ENCODE peak calls at places on chromosomes 7 and 10, in six cellular contexts. A is adrenal gland, E is OCI-LY7, B is GM23338, R is mesothelial cell of epicardium, X is lower lobe of right lung. H is an unnamed sample.

GRCh38 chr10:10901906-10902305 is 115.8 kb upstream of the CELF2 start:
- DNase-seq in A (no peak), E (no peak), B (no peak), R (no peak), X (no peak), H (no peak)

GRCh38 chr10:102628451-102628911 is 15.8 kb upstream of the TRIM8 start:
- DNase-seq in A (peak; percentile 91), E (no peak), B (no peak), R (no peak), X (peak; percentile 69), H (no peak)

GRCh38 chr10:112953760-112954159 is 3.7 kb downstream of the TCF7L2 start:
- DNase-seq in A (no peak), E (no peak), B (no peak), R (no peak), X (no peak), H (no peak)

GRCh38 chr7:17584822-17585221 is 286.4 kb downstream of the AHR start:
- DNase-seq in A (no peak), E (no peak), B (no peak), R (no peak), X (no peak), H (no peak)

GRCh38 chr10:74882831-74883230 is 56.4 kb downstream of the KAT6B start:
- DNase-seq in A (no peak), E (no peak), B (no peak), R (no peak), X (no peak), H (no peak)

GRCh38 chr7:108114117-108114841 is 15.9 kb downstream of the LAMB4 start:
- DNase-seq in A (no peak), E (peak; percentile 24), B (peak; percentile 81), R (no peak), X (no peak), H (peak; percentile 48)

GRCh38 chr7:16669581-16669980 is 23.6 kb downstream of the BZW2 start:
- DNase-seq in A (no peak), E (no peak), B (no peak), R (no peak), X (no peak), H (no peak)

GRCh38 chr10:87861953-87862643 is 1.2 kb downstream of the KLLN start:
- DNase-seq in A (peak; percentile 98), E (peak; percentile 99), B (peak; percentile 100), R (peak; percentile 70), X (peak; percentile 99), H (peak; percentile 95)

GRCh38 chr7:35424869-35425495 is 171.1 kb upstream of the TBX20 start:
- DNase-seq in A (peak; percentile 72), E (peak; percentile 68), B (peak; percentile 76), R (no peak), X (peak; percentile 67), H (peak; percentile 71)

GRCh38 chr10:124993345-124993708 is 51.4 kb downstream of the ZRANB1 start:
- DNase-seq in A (no peak), E (no peak), B (no peak), R (no peak), X (no peak), H (no peak)

GRCh38 chr10:124993728-124994451 is 52.0 kb downstream of the ZRANB1 start:
- DNase-seq in A (peak; percentile 55), E (no peak), B (no peak), R (no peak), X (peak; percentile 39), H (no peak)

GRCh38 chr10:124991872-124992271 is 49.9 kb downstream of the ZRANB1 start:
- DNase-seq in A (peak; percentile 45), E (no peak), B (no peak), R (no peak), X (no peak), H (no peak)

GRCh38 chr10:124990671-124991625 is 49.0 kb downstream of the ZRANB1 start:
- DNase-seq in A (peak; percentile 54), E (no peak), B (no peak), R (no peak), X (no peak), H (no peak)

DNA sequence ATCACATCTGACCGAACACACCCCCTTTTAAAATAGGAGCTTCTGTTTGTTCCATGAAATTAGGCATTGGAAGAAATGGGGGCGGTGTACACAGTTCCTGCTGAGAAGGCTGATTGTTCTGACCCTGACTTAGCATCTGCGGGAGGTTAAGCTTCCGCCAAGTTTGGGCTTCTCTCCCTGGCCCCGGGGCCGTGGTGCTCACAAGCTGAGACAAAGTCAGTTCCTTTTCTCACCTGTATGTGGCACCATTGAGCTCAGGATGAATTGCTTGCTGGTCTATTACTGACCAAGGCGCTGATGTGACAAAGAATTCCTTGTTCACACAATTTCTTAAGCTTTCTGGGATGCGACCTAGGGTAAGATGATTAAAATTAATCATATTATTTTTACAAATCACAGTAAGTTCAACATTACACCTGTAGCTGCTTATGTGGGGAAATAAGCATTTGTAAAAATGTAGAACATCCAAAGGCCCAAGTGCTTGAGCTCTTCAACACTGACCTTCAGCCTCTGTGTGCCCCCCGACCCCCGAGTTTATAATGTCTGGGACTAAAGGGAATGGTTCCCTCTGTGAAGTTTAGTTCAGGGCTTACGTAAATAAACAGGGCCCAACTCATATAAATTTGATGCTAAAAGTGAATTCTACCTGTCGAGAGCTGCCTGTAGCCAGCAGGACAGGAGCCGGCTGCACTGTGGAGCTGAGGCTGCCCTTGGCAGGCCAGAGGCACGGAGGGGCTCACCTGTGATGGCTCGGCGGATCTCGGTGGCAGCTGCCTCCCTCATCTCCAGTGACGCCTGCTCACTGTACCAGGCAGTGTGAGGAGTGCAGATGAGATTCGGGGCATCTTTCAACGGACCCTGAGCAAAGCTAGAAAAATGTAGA is 50.8 kb downstream of the ZRANB1 start:
- DNase-seq in A (peak; percentile 92), E (peak; percentile 65), B (peak; percentile 83), R (no peak), X (peak; percentile 51), H (peak; percentile 46)
- TF ChIP-seq CTCF in A (peak; percentile 87), E (peak; percentile 79), B (peak; percentile 64), R (peak; percentile 59), X (peak; percentile 72), H (peak; percentile 62)

GRCh38 chr7:11831383-11831726 is 643 bp downstream of the THSD7A start:
- DNase-seq in A (no peak), E (no peak), B (peak; percentile 15), R (no peak), X (no peak), H (no peak)

GRCh38 chr7:11830004-11830403 is 2.0 kb downstream of the THSD7A start:
- DNase-seq in A (no peak), E (no peak), B (no peak), R (no peak), X (no peak), H (no peak)

GRCh38 chr7:11830582-11831382 is 1.2 kb downstream of the THSD7A start:
- DNase-seq in A (no peak), E (no peak), B (peak; percentile 19), R (no peak), X (no peak), H (no peak)

GRCh38 chr7:11833431-11833830 is 1.4 kb upstream of the THSD7A start:
- DNase-seq in A (no peak), E (no peak), B (no peak), R (no peak), X (no peak), H (no peak)

DNA sequence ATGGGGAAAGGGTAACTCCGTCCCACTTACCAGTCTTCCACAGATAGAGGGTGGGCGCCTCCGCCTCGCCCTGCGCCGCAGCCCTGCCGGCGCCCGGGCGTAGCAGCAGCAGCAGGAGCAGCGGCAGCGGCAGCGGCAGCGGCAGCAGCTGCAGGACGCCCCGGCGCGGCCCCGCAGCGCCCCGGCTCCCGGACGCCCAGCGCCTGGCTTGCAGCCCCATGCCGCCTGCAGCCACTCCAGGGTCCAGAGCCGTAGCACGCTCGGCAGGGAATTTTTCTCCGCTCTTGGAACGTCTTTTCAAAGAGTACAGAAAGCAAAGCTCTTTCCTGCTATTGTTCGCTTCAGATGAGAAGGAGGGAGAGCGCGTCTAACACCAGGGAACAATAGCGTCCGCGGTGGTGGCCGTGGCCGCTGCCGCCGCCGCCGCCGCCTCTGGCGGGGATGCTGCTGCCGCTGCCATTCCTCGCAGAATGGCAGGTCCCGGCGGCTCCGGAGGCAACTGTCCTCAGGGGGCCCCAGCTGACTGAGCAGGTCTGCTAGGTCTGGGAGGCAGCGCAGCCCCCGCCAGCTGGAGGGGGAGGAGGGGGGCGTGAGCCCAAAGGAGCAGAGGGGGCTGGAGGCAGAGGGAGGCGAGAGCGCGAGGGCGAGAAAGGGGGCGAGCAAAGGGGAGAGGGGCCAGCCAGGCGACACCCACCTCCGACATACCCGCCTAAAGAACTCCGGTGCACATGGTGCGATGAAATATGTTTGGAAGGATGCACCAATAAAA is at the start of gene THSD7A:
- DNase-seq in A (peak; percentile 57), E (no peak), B (peak; percentile 71), R (peak; percentile 33), X (peak; percentile 64), H (peak; percentile 1)
- TF ChIP-seq CTCF in A (no peak), E (no peak), B (no peak), R (no peak), X (no peak), H (no peak)

GRCh38 chr7:129825005-129825553 is 127.7 kb downstream of the UBE2H start:
- DNase-seq in A (peak; percentile 74), E (peak; percentile 42), B (peak; percentile 99), R (no peak), X (peak; percentile 77), H (peak; percentile 60)
- TF ChIP-seq CTCF in A (no peak), E (no peak), B (peak; percentile 71), R (no peak), X (no peak), H (no peak)

DNA sequence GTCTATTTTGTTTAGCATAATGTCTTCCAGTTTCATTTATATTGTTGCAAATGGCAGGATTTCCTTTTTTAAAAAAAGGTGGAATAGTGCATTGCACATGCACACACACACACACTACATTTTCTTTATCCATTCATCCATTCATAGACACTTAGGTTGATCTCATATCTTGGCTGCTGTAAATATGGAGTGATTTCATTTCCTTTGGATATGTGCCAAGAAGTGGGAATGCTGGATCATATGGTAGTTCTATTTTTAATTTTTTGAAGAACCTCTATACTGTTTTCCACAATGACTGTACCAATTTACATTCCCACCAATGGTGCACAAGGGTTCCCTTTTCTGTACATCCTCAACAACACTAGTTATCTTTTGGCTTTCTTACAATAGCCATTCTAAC is 68.9 kb downstream of the EBLN1 start:
- DNase-seq in A (no peak), E (no peak), B (no peak), R (no peak), X (no peak), H (no peak)
- TF ChIP-seq CTCF in A (no peak), E (no peak), B (no peak), R (no peak), X (no peak), H (no peak)

GRCh38 chr10:16547973-16548372 is 26.3 kb upstream of the C1QL3 start:
- DNase-seq in A (no peak), E (no peak), B (no peak), R (no peak), X (no peak), H (no peak)

GRCh38 chr10:16545126-16545736 is 23.6 kb upstream of the C1QL3 start:
- DNase-seq in A (no peak), E (peak; percentile 33), B (peak; percentile 73), R (no peak), X (no peak), H (peak; percentile 21)
- TF ChIP-seq CTCF in A (peak; percentile 61), E (peak; percentile 77), B (peak; percentile 88), R (peak; percentile 48), X (peak; percentile 47), H (peak; percentile 54)

DNA sequence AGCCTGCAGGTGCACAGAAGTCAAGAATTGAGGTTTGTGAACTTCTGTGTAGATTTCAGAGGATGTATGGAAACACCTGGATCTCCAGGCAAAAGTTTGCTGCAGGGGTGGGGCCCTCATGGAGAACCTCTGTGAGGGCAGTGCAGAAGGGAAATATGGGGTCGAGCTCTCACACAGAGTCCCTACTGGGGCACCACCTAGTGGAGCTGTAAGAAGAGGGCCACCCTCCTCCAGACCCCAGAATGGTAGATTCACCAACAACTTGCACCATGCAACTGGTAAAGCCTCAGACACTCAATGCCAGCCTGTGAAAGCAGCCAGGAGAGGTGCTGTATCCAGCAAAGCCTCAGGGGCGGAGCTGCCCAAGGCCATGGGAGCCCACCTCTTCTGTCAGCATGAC is 205.8 kb downstream of the CCSER2 start:
- DNase-seq in A (no peak), E (no peak), B (peak; percentile 23), R (no peak), X (no peak), H (peak; percentile 43)
- TF ChIP-seq CTCF in A (no peak), E (peak; percentile 46), B (peak; percentile 73), R (no peak), X (peak; percentile 9), H (no peak)